ENCODE peak calls at places on chromosomes 3 and 15, in six cellular contexts. L is A549, W is HEK293T, O is T follicular helper cell, D is sigmoid colon, C is AG09309. Z is an unnamed sample.
A peak's percentile ranks its signal among the peaks of the same experiment; 100 is the strongest.

GRCh38 chr15:90845201-90845949 is 23.0 kb upstream of the FURIN start:
- DNase-seq in L (peak; percentile 60), W (no peak), O (no peak), D (no peak), C (peak; percentile 79), Z (no peak)

GRCh38 chr15:33994005-33994615 is 25.8 kb downstream of the CHRM5 start:
- DNase-seq in L (peak; percentile 68), W (no peak), O (no peak), D (no peak), C (no peak), Z (peak; percentile 9)

GRCh38 chr15:63890617-63891016 is 56.9 kb upstream of the HERC1 start:
- DNase-seq in L (no peak), W (no peak), O (no peak), D (no peak), C (no peak), Z (no peak)

GRCh38 chr15:71128939-71129562 is 13.8 kb downstream of the THSD4 start:
- DNase-seq in L (peak; percentile 61), W (no peak), O (no peak), D (no peak), C (no peak), Z (no peak)

GRCh38 chr15:25899870-25900269 is 36.7 kb upstream of the ATP10A start:
- DNase-seq in L (no peak), W (no peak), O (no peak), D (no peak), C (no peak), Z (no peak)

GRCh38 chr15:39685999-39686613 is 96.5 kb downstream of the FSIP1 start:
- DNase-seq in L (peak; percentile 56), W (peak; percentile 21), O (peak; percentile 3), D (no peak), C (no peak), Z (peak; percentile 13)

GRCh38 chr15:82298520-82298919 is 35.9 kb downstream of the SAXO2 start:
- DNase-seq in L (no peak), W (no peak), O (peak; percentile 30), D (no peak), C (no peak), Z (no peak)

GRCh38 chr15:36175181-36175750 is 404.2 kb upstream of the CDIN1 start:
- DNase-seq in L (no peak), W (no peak), O (no peak), D (no peak), C (no peak), Z (no peak)

GRCh38 chr3:52244061-52244628 is 1.4 kb upstream of the PPM1M start:
- DNase-seq in L (no peak), W (no peak), O (no peak), D (peak; percentile 72), C (no peak), Z (no peak)

GRCh38 chr3:118817748-118818165 is 216.9 kb downstream of the IGSF11 start:
- DNase-seq in L (peak; percentile 70), W (peak; percentile 54), O (peak; percentile 12), D (no peak), C (peak; percentile 17), Z (peak; percentile 37)

Z was measured in HuH-7.